ENCODE peak calls at places on chromosomes 6 and 20, in ten cellular contexts. X is kidney epithelial cell, V is glutamatergic neuron, I is bronchial epithelial cell, E is astrocyte of the spinal cord, C is heart left ventricle, H is pancreas, W is cardiac fibroblast, M is astrocyte of the cerebellum, Z is dorsolateral prefrontal cortex. Q is an unnamed sample.

GRCh38 chr6:161833099-161833860 is 559.4 kb upstream of the AGPAT4 start:
- DNase-seq in X (no peak), V (no peak), I (no peak), E (no peak), C (no peak), H (no peak), W (no peak), M (no peak), Z (no peak), Q (no peak)

GRCh38 chr6:12813321-12813720 is 96.8 kb downstream of the PHACTR1 start:
- DNase-seq in X (no peak), V (no peak), I (no peak), E (peak), C (no peak), H (no peak), W (no peak), M (peak), Z (no peak), Q (no peak)

GRCh38 chr6:89793586-89793985 is 26.0 kb downstream of the MDN1 start:
- DNase-seq in X (no peak), V (no peak), I (no peak), E (peak), C (peak), H (no peak), W (peak), M (peak), Z (no peak), Q (no peak)

GRCh38 chr6:145139451-145139850 is 595.9 kb downstream of the EPM2A start:
- DNase-seq in X (no peak), V (peak), I (no peak), E (peak), C (no peak), H (no peak), W (no peak), M (no peak), Z (no peak), Q (no peak)

GRCh38 chr6:20640181-20640580 is 105.9 kb downstream of the CDKAL1 start:
- DNase-seq in X (no peak), V (no peak), I (no peak), E (no peak), C (no peak), H (no peak), W (no peak), M (no peak), Z (no peak), Q (no peak)

GRCh38 chr6:85118233-85118632 is 331.6 kb upstream of the NT5E start:
- DNase-seq in X (no peak), V (no peak), I (no peak), E (no peak), C (no peak), H (no peak), W (no peak), M (no peak), Z (no peak), Q (no peak)

GRCh38 chr6:8589941-8590676 is 154.8 kb upstream of the SLC35B3 start:
- DNase-seq in X (no peak), V (peak), I (no peak), E (no peak), C (no peak), H (no peak), W (no peak), M (no peak), Z (no peak), Q (peak)

GRCh38 chr6:21946298-21946783 is 350.5 kb downstream of the PRL start:
- DNase-seq in X (peak), V (no peak), I (no peak), E (peak), C (no peak), H (no peak), W (peak), M (peak), Z (no peak), Q (peak)

GRCh38 chr6:45532626-45533258 is 155.0 kb upstream of the SUPT3H start:
- DNase-seq in X (no peak), V (no peak), I (peak), E (peak), C (no peak), H (no peak), W (peak), M (no peak), Z (no peak), Q (no peak)

GRCh38 chr20:9323622-9324021 is 190.8 kb upstream of the LAMP5 start:
- DNase-seq in X (no peak), V (peak), I (no peak), E (no peak), C (no peak), H (no peak), W (peak), M (no peak), Z (no peak), Q (peak)

GRCh38 chr6:169291639-169292339 is 38.1 kb upstream of the THBS2 start:
- DNase-seq in X (no peak), V (no peak), I (no peak), E (no peak), C (no peak), H (no peak), W (no peak), M (no peak), Z (no peak), Q (no peak)

DNA sequence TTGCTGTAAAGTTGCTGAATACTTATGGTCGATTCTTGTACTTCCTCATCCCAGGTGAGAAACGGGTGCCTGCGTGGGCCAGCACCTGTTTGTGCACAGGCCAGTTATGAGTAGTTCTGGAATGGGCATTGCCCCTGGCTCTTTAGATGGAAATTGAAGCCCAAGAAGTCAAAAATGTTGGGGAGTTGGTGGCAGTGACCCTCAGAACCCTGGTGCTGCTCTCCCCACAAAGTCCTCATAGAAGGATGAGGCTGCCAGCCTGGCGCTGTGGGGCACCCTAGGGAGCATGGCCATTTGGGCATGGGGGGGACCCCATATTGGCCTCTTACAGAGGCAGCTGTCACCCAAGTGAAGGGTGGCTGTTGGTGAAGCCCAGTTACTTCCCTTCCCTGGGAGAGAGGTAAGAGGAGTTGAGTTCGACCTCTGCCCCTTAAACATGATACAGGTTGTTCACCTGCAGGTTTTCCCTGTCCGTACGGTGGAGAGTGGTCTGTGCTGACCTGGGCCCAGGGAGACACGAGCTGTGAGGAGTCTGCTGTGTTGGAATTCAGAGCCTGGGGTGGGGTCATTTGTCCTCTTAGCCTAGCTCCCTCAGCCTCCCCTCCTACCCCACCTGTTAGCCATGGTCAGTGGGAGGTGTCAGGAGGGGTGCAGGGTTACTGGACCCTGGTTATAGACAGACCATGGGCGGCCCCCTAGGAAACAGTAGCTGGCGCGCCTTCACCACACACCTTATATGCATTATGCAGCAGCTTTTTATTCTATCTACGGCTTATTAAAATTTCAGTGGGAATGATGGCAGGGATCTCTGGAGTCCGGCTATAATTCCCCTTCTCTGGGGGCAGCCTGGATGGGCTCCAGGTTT is 4.9 kb downstream of the HMGA1 start:
- DNase-seq in X (no peak), V (no peak), I (no peak), E (no peak), C (no peak), H (no peak), W (no peak), M (no peak), Z (no peak), Q (no peak)
- TF ChIP-seq CTCF in X (no peak), V (no peak), I (no peak), E (no peak), C (no peak), H (no peak), W (no peak), M (no peak), Z (no peak), Q (no peak)

DNA sequence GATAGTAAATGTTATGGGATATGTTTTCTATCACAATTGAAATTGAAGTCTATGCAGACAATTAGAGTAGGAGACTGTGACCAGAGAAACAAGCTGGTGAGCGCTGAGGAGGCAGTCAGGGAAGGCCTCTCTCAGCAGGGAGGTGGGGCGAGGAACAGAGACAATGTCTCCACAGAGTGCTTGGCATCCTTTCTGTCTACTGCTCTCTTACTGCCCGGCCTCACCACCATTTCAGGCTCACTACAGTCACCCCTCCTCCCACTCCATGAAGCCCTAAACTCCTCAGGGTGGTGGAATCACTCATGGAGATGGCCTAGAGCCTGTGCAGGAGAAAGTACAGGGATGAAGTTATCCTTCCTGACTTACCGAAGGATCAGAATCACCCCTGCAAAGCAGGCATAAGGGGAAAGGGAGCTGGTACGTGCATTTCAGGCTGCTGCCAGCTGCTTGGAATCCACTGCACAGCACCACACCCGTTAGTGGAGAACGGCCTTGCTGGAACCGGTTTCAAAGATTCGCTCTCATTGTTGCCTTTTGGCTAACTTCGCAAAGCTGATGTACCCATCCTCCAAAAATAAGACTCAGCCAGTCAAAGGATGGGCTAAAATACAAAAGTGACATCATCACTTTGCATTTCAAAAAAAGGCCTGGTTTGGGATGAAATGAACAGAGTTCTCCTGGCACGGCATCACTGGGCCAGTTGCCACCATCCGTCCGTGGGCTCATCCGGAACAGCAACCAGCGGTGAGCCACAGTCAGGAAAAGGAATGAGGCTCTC is 67.3 kb downstream of the SLC22A23 start:
- DNase-seq in X (no peak), V (no peak), I (no peak), E (peak), C (no peak), H (no peak), W (peak), M (peak), Z (no peak), Q (no peak)
- TF ChIP-seq CTCF in X (no peak), V (no peak), I (no peak), E (no peak), C (no peak), H (no peak), W (no peak), M (no peak), Z (no peak), Q (no peak)

DNA sequence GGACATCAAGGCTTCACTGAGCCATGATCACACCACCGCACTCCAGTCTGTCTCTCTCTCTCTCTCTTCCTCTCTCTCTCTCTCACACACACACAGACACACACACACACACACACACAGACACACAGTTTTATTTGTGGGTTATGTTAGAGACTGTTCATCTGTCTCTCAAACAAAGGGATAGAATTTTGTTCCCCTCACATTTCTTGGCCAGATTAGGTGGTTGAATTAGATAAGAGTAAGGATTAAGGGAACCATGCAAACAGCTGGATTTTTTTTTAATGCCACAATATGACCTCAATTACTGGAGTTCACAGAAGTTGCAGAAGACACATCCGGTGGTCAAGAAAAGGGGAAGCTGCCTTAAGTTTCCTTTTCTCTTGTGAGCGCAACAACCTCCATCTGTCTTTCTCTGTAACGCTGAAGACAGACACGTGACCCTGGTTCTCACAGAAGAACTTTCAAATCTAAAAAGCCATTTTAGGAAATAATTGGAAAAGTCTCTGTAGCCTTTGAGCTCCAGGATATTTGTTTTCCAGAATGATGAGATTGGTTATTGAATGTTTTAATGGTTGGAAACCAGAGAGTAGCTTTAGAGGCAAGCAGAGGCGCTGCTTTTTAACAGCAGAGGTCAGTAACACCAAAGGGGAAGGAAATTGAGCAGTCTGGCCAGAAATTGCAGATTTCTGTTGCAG is 33.0 kb upstream of the LGSN start:
- DNase-seq in X (no peak), V (no peak), I (peak), E (peak), C (no peak), H (peak), W (peak), M (peak), Z (no peak), Q (peak)
- TF ChIP-seq CTCF in X (peak), V (no peak), I (peak), E (peak), C (peak), H (peak), W (peak), M (peak), Z (peak), Q (peak)

GRCh38 chr6:82780334-82780733 is 285.3 kb downstream of the UBE3D start:
- DNase-seq in X (no peak), V (no peak), I (no peak), E (no peak), C (no peak), H (no peak), W (no peak), M (no peak), Z (no peak), Q (no peak)

GRCh38 chr6:82781805-82782204 is 283.8 kb downstream of the UBE3D start:
- DNase-seq in X (no peak), V (no peak), I (no peak), E (no peak), C (no peak), H (no peak), W (no peak), M (no peak), Z (no peak), Q (no peak)

GRCh38 chr6:82786251-82786650 is 279.4 kb downstream of the UBE3D start:
- DNase-seq in X (peak), V (no peak), I (no peak), E (no peak), C (no peak), H (no peak), W (no peak), M (no peak), Z (no peak), Q (no peak)

GRCh38 chr6:82785206-82785605 is 280.4 kb downstream of the UBE3D start:
- DNase-seq in X (no peak), V (no peak), I (no peak), E (peak), C (no peak), H (no peak), W (no peak), M (no peak), Z (no peak), Q (no peak)

GRCh38 chr6:82783587-82784253 is 281.9 kb downstream of the UBE3D start:
- DNase-seq in X (no peak), V (no peak), I (no peak), E (no peak), C (no peak), H (no peak), W (no peak), M (no peak), Z (no peak), Q (peak)
- TF ChIP-seq CTCF in X (peak), V (peak), I (peak), E (peak), C (peak), H (no peak), W (no peak), M (no peak), Z (no peak), Q (peak)

GRCh38 chr6:150006961-150007464 is 18.3 kb downstream of the RAET1L start:
- DNase-seq in X (no peak), V (no peak), I (no peak), E (no peak), C (no peak), H (no peak), W (peak), M (no peak), Z (no peak), Q (peak)
- TF ChIP-seq CTCF in X (peak), V (peak), I (peak), E (peak), C (peak), H (peak), W (peak), M (peak), Z (peak), Q (peak)

GRCh38 chr20:10447028-10447427 is 11.9 kb downstream of the SLX4IP start:
- DNase-seq in X (no peak), V (no peak), I (peak), E (peak), C (no peak), H (no peak), W (peak), M (peak), Z (no peak), Q (peak)
- TF ChIP-seq CTCF in X (no peak), V (no peak), I (no peak), E (no peak), C (no peak), H (no peak), W (no peak), M (peak), Z (no peak), Q (peak)

GRCh38 chr6:106510090-106510970 is 119.0 kb downstream of the RTN4IP1 start:
- DNase-seq in X (no peak), V (peak), I (peak), E (peak), C (peak), H (peak), W (peak), M (peak), Z (no peak), Q (peak)
- TF ChIP-seq CTCF in X (no peak), V (no peak), I (no peak), E (peak), C (no peak), H (no peak), W (no peak), M (peak), Z (no peak), Q (peak)